ENCODE peak calls at places on chromosomes 2 and 18, in nine cellular contexts. N is cerebellar cortex; Q is hypothalamus; H is naive B cell; G is stimulated activated CD4-positive, alpha-beta T cell treated with anti-CD3 and anti-CD28 coated beads, Interleukin-15, amount 100 ng/mL, for 24 hours; L is psoas muscle; M is ecto neural progenitor cell; U is AG10803; J is NCI-H2081. F is an unnamed sample.

GRCh38 chr2:126817172-126817571 is 81.5 kb upstream of the TEX51 start:
- DNase-seq in N (no peak), Q (no peak), H (no peak), G (no peak), L (no peak), M (no peak), U (no peak), J (no peak), F (no peak)

GRCh38 chr2:174699993-174700766 is 64.1 kb downstream of the CHRNA1 start:
- DNase-seq in N (peak; percentile 62), Q (no peak), H (peak; percentile 37), G (peak; percentile 22), L (no peak), M (no peak), U (peak; percentile 58), J (peak; percentile 23), F (peak; percentile 47)

GRCh38 chr2:172090044-172090946 is 5.0 kb downstream of the DLX1 start:
- DNase-seq in N (no peak), Q (no peak), H (no peak), G (peak; percentile 12), L (no peak), M (no peak), U (no peak), J (no peak), F (no peak)

GRCh38 chr2:161101406-161101805 is 58.8 kb upstream of the TANK start:
- DNase-seq in N (no peak), Q (no peak), H (no peak), G (no peak), L (no peak), M (no peak), U (peak; percentile 39), J (no peak), F (no peak)

GRCh38 chr2:238853724-238854123 is 5.8 kb downstream of the TWIST2 start:
- DNase-seq in N (no peak), Q (no peak), H (no peak), G (no peak), L (no peak), M (no peak), U (peak; percentile 56), J (no peak), F (no peak)

GRCh38 chr2:227719637-227720036 is 1.8 kb upstream of the SLC19A3 start:
- DNase-seq in N (no peak), Q (no peak), H (no peak), G (no peak), L (no peak), M (no peak), U (no peak), J (no peak), F (no peak)

GRCh38 chr2:236731767-236732580 is 162.3 kb downstream of the ACKR3 start:
- DNase-seq in N (peak; percentile 85), Q (peak; percentile 10), H (no peak), G (no peak), L (peak; percentile 79), M (no peak), U (peak; percentile 86), J (no peak), F (no peak)

GRCh38 chr2:11562011-11562410 is 28.2 kb downstream of the GREB1 start:
- DNase-seq in N (no peak), Q (no peak), H (no peak), G (no peak), L (no peak), M (no peak), U (no peak), J (no peak), F (no peak)

GRCh38 chr18:58348947-58349346 is 279.9 kb downstream of the ALPK2 start:
- DNase-seq in N (no peak), Q (no peak), H (no peak), G (no peak), L (no peak), M (no peak), U (no peak), J (no peak), F (no peak)

GRCh38 chr2:230124792-230125452 is 56.2 kb upstream of the SLC16A14 start:
- DNase-seq in N (no peak), Q (peak; percentile 18), H (peak; percentile 5), G (peak; percentile 6), L (no peak), M (no peak), U (no peak), J (no peak), F (no peak)

GRCh38 chr18:34773961-34774754 is 64.1 kb downstream of the DTNA start:
- DNase-seq in N (peak; percentile 71), Q (peak; percentile 52), H (no peak), G (no peak), L (peak; percentile 59), M (no peak), U (peak; percentile 56), J (peak; percentile 53), F (no peak)

GRCh38 chr2:159982842-159983785 is 79.3 kb downstream of the PLA2R1 start:
- DNase-seq in N (peak; percentile 27), Q (no peak), H (no peak), G (no peak), L (no peak), M (no peak), U (peak; percentile 80), J (no peak), F (no peak)

GRCh38 chr2:230881840-230882239 is 17.1 kb downstream of the ITM2C start:
- DNase-seq in N (no peak), Q (no peak), H (no peak), G (no peak), L (no peak), M (peak; percentile 34), U (no peak), J (no peak), F (no peak)

GRCh38 chr2:63765117-63765516 is 76.6 kb upstream of the UGP2 start:
- DNase-seq in N (no peak), Q (no peak), H (no peak), G (no peak), L (no peak), M (peak; percentile 47), U (no peak), J (no peak), F (no peak)

GRCh38 chr2:184339966-184340365 is 258.4 kb upstream of the ZNF804A start:
- DNase-seq in N (no peak), Q (no peak), H (no peak), G (no peak), L (no peak), M (no peak), U (no peak), J (no peak), F (no peak)

GRCh38 chr18:62425465-62426190 is 97.2 kb upstream of the ZCCHC2 start:
- DNase-seq in N (peak; percentile 96), Q (peak; percentile 22), H (peak; percentile 54), G (peak; percentile 63), L (peak; percentile 65), M (peak; percentile 64), U (peak; percentile 96), J (peak; percentile 86), F (peak; percentile 87)

GRCh38 chr2:108593547-108594098 is 59.4 kb downstream of the LIMS1 start:
- DNase-seq in N (no peak), Q (no peak), H (no peak), G (no peak), L (no peak), M (no peak), U (peak; percentile 95), J (no peak), F (no peak)

GRCh38 chr18:62524443-62525200 is 1.8 kb downstream of the ZCCHC2 start:
- DNase-seq in N (peak; percentile 69), Q (peak; percentile 68), H (peak; percentile 73), G (peak; percentile 65), L (peak; percentile 60), M (peak; percentile 80), U (peak; percentile 42), J (peak; percentile 74), F (peak; percentile 79)

GRCh38 chr2:10202136-10202535 is 79.6 kb downstream of the RRM2 start:
- DNase-seq in N (peak; percentile 17), Q (no peak), H (no peak), G (no peak), L (no peak), M (no peak), U (peak; percentile 76), J (no peak), F (no peak)

GRCh38 chr2:113260930-113261329 is 17.8 kb downstream of the PAX8 start:
- DNase-seq in N (no peak), Q (no peak), H (no peak), G (no peak), L (no peak), M (no peak), U (no peak), J (no peak), F (no peak)

GRCh38 chr2:101120124-101120996 is 30.8 kb downstream of the TBC1D8 start:
- DNase-seq in N (peak; percentile 34), Q (no peak), H (no peak), G (no peak), L (peak; percentile 87), M (no peak), U (peak; percentile 39), J (no peak), F (no peak)

GRCh38 chr2:234306426-234307173 is 190.3 kb downstream of the ARL4C start:
- DNase-seq in N (no peak), Q (no peak), H (no peak), G (peak; percentile 27), L (no peak), M (no peak), U (no peak), J (no peak), F (no peak)

GRCh38 chr2:240934701-240935100 is 28.6 kb downstream of the CROCC2 start:
- DNase-seq in N (no peak), Q (no peak), H (no peak), G (no peak), L (no peak), M (no peak), U (no peak), J (no peak), F (no peak)

GRCh38 chr18:76256897-76257500 is 238.0 kb downstream of the ZNF516 start:
- DNase-seq in N (peak; percentile 13), Q (no peak), H (no peak), G (peak; percentile 4), L (no peak), M (no peak), U (peak; percentile 74), J (peak; percentile 73), F (peak; percentile 67)

GRCh38 chr2:128172191-128172590 is 81.2 kb downstream of the UGGT1 start:
- DNase-seq in N (peak; percentile 36), Q (no peak), H (no peak), G (no peak), L (no peak), M (no peak), U (peak; percentile 12), J (no peak), F (peak; percentile 33)

GRCh38 chr2:176056411-176056810 is 27.4 kb downstream of the EVX2 start:
- DNase-seq in N (no peak), Q (no peak), H (no peak), G (no peak), L (no peak), M (no peak), U (no peak), J (peak; percentile 81), F (no peak)

F was measured in D341Med.